ENCODE peak calls at places on chromosomes 16 and 17, in four cellular contexts. P is DMS79; R is K562; Z is stimulated activated CD4-positive, alpha-beta T cell treated with anti-CD3 and anti-CD28 coated beads, Interleukin-4, amount 100 ng/mL, for 4 hours. V is an unnamed sample.
A peak's percentile ranks its signal among the peaks of the same experiment; 100 is the strongest.

GRCh38 chr16:66846266-66846665 is 2.1 kb downstream of the CA7 start:
- DNase-seq in P (no peak), R (no peak), Z (no peak), V (no peak)

GRCh38 chr17:10033982-10034381 is 128.9 kb upstream of the RCVRN start:
- DNase-seq in P (no peak), R (no peak), Z (no peak), V (no peak)

GRCh38 chr17:31598921-31599571 is 207.6 kb downstream of the RAB11FIP4 start:
- DNase-seq in P (no peak), R (no peak), Z (no peak), V (no peak)

GRCh38 chr17:38588775-38589174 is 17.0 kb downstream of the SRCIN1 start:
- DNase-seq in P (no peak), R (no peak), Z (no peak), V (no peak)

GRCh38 chr16:31002252-31002700 is 8.2 kb downstream of the STX1B start:
- DNase-seq in P (no peak), R (no peak), Z (no peak), V (no peak)

GRCh38 chr16:46884513-46885293 is 541 bp downstream of the GPT2 start:
- DNase-seq in P (no peak), R (peak; percentile 38), Z (no peak), V (peak; percentile 38)

GRCh38 chr17:17503566-17504130 is 7.5 kb upstream of the RASD1 start:
- DNase-seq in P (no peak), R (no peak), Z (no peak), V (no peak)

GRCh38 chr17:17682293-17682736 is 1.1 kb downstream of the RAI1 start:
- DNase-seq in P (no peak), R (peak; percentile 66), Z (peak; percentile 23), V (no peak)

V was measured in HEK293T.